ENCODE peak calls at places on chromosomes 12 and 14, in eight cellular contexts. One of them, this sample, is unnamed.

GRCh38 chr12:77049767-77050353 is 15.5 kb downstream of the E2F7 start:
- DNase-seq in mucosa of descending colon: no peak
- DNase-seq in lung: no peak
- DNase-seq in LNCaP clone FGC: peak; percentile 63
- DNase-seq in astrocyte of the cerebellum: peak; percentile 59
- DNase-seq in WERI-Rb-1: peak; percentile 25
- DNase-seq in A549: peak; percentile 50
- DNase-seq in Caco-2: no peak
- DNase-seq in this sample: peak; percentile 41

GRCh38 chr12:32577328-32577727 is 101.8 kb upstream of the DNM1L start:
- DNase-seq in mucosa of descending colon: no peak
- DNase-seq in lung: no peak
- DNase-seq in LNCaP clone FGC: no peak
- DNase-seq in astrocyte of the cerebellum: no peak
- DNase-seq in WERI-Rb-1: no peak
- DNase-seq in A549: no peak
- DNase-seq in Caco-2: no peak
- DNase-seq in this sample: no peak

GRCh38 chr14:74263181-74263580 is 23.9 kb downstream of the VSX2 start:
- DNase-seq in mucosa of descending colon: no peak
- DNase-seq in lung: no peak
- DNase-seq in LNCaP clone FGC: no peak
- DNase-seq in astrocyte of the cerebellum: no peak
- DNase-seq in WERI-Rb-1: no peak
- DNase-seq in A549: no peak
- DNase-seq in Caco-2: no peak
- DNase-seq in this sample: no peak

GRCh38 chr12:117189725-117190209 is 503 bp downstream of the FBXO21 start:
- DNase-seq in mucosa of descending colon: peak; percentile 56
- DNase-seq in lung: no peak
- DNase-seq in LNCaP clone FGC: no peak
- DNase-seq in astrocyte of the cerebellum: no peak
- DNase-seq in WERI-Rb-1: peak; percentile 29
- DNase-seq in A549: peak; percentile 69
- DNase-seq in Caco-2: no peak
- DNase-seq in this sample: peak; percentile 59

GRCh38 chr14:101174980-101175606 is 271.6 kb upstream of the RTL1 start:
- DNase-seq in mucosa of descending colon: no peak
- DNase-seq in lung: no peak
- DNase-seq in LNCaP clone FGC: no peak
- DNase-seq in astrocyte of the cerebellum: no peak
- DNase-seq in WERI-Rb-1: no peak
- DNase-seq in A549: no peak
- DNase-seq in Caco-2: no peak
- DNase-seq in this sample: peak; percentile 5

GRCh38 chr12:121711925-121712461 is 559 bp upstream of the TMEM120B start:
- DNase-seq in mucosa of descending colon: no peak
- DNase-seq in lung: peak; percentile 33
- DNase-seq in LNCaP clone FGC: peak; percentile 44
- DNase-seq in astrocyte of the cerebellum: no peak
- DNase-seq in WERI-Rb-1: peak; percentile 82
- DNase-seq in A549: peak; percentile 55
- DNase-seq in Caco-2: peak; percentile 43
- DNase-seq in this sample: no peak

GRCh38 chr12:9635014-9635413 is 27.3 kb upstream of the KLRB1 start:
- DNase-seq in mucosa of descending colon: no peak
- DNase-seq in lung: no peak
- DNase-seq in LNCaP clone FGC: no peak
- DNase-seq in astrocyte of the cerebellum: no peak
- DNase-seq in WERI-Rb-1: no peak
- DNase-seq in A549: no peak
- DNase-seq in Caco-2: no peak
- DNase-seq in this sample: no peak

GRCh38 chr14:21024668-21025373 is at the start of gene NDRG2:
- DNase-seq in mucosa of descending colon: peak; percentile 92
- DNase-seq in lung: peak; percentile 71
- DNase-seq in LNCaP clone FGC: no peak
- DNase-seq in astrocyte of the cerebellum: no peak
- DNase-seq in WERI-Rb-1: peak; percentile 91
- DNase-seq in A549: peak; percentile 49
- DNase-seq in Caco-2: peak; percentile 84
- DNase-seq in this sample: peak; percentile 82

GRCh38 chr14:34187645-34188044 is 236.8 kb upstream of the EGLN3 start:
- DNase-seq in mucosa of descending colon: no peak
- DNase-seq in lung: no peak
- DNase-seq in LNCaP clone FGC: no peak
- DNase-seq in astrocyte of the cerebellum: no peak
- DNase-seq in WERI-Rb-1: no peak
- DNase-seq in A549: no peak
- DNase-seq in Caco-2: no peak
- DNase-seq in this sample: no peak

GRCh38 chr14:26531894-26532293 is 65.9 kb downstream of the NOVA1 start:
- DNase-seq in mucosa of descending colon: no peak
- DNase-seq in lung: no peak
- DNase-seq in LNCaP clone FGC: no peak
- DNase-seq in astrocyte of the cerebellum: peak; percentile 49
- DNase-seq in WERI-Rb-1: no peak
- DNase-seq in A549: peak; percentile 14
- DNase-seq in Caco-2: no peak
- DNase-seq in this sample: no peak

GRCh38 chr14:75254901-75255300 is 23.7 kb upstream of the FOS start:
- DNase-seq in mucosa of descending colon: peak; percentile 64
- DNase-seq in lung: no peak
- DNase-seq in LNCaP clone FGC: no peak
- DNase-seq in astrocyte of the cerebellum: no peak
- DNase-seq in WERI-Rb-1: no peak
- DNase-seq in A549: no peak
- DNase-seq in Caco-2: no peak
- DNase-seq in this sample: no peak

GRCh38 chr12:124722871-124723270 is 140.8 kb downstream of the SCARB1 start:
- DNase-seq in mucosa of descending colon: no peak
- DNase-seq in lung: no peak
- DNase-seq in LNCaP clone FGC: no peak
- DNase-seq in astrocyte of the cerebellum: no peak
- DNase-seq in WERI-Rb-1: no peak
- DNase-seq in A549: no peak
- DNase-seq in Caco-2: no peak
- DNase-seq in this sample: no peak

GRCh38 chr12:77324763-77325468 is 259.5 kb upstream of the E2F7 start:
- DNase-seq in mucosa of descending colon: peak; percentile 83
- DNase-seq in lung: peak; percentile 47
- DNase-seq in LNCaP clone FGC: no peak
- DNase-seq in astrocyte of the cerebellum: no peak
- DNase-seq in WERI-Rb-1: peak; percentile 79
- DNase-seq in A549: peak; percentile 67
- DNase-seq in Caco-2: peak; percentile 56
- DNase-seq in this sample: peak; percentile 84

GRCh38 chr14:74289801-74290200 is 12.9 kb downstream of the ABCD4 start:
- DNase-seq in mucosa of descending colon: no peak
- DNase-seq in lung: no peak
- DNase-seq in LNCaP clone FGC: no peak
- DNase-seq in astrocyte of the cerebellum: no peak
- DNase-seq in WERI-Rb-1: no peak
- DNase-seq in A549: no peak
- DNase-seq in Caco-2: no peak
- DNase-seq in this sample: no peak

GRCh38 chr12:19139795-19140194 is 10.3 kb downstream of the PLEKHA5 start:
- DNase-seq in mucosa of descending colon: no peak
- DNase-seq in lung: no peak
- DNase-seq in LNCaP clone FGC: no peak
- DNase-seq in astrocyte of the cerebellum: no peak
- DNase-seq in WERI-Rb-1: no peak
- DNase-seq in A549: no peak
- DNase-seq in Caco-2: no peak
- DNase-seq in this sample: no peak

GRCh38 chr12:81797100-81797499 is 38.0 kb upstream of the PPFIA2 start:
- DNase-seq in mucosa of descending colon: no peak
- DNase-seq in lung: no peak
- DNase-seq in LNCaP clone FGC: no peak
- DNase-seq in astrocyte of the cerebellum: no peak
- DNase-seq in WERI-Rb-1: no peak
- DNase-seq in A549: peak; percentile 1
- DNase-seq in Caco-2: no peak
- DNase-seq in this sample: no peak
- TF ChIP-seq CTCF in mucosa of descending colon: no peak
- TF ChIP-seq CTCF in lung: no peak
- TF ChIP-seq CTCF in LNCaP clone FGC: no peak
- TF ChIP-seq CTCF in astrocyte of the cerebellum: peak; percentile 45
- TF ChIP-seq CTCF in WERI-Rb-1: peak; percentile 21
- TF ChIP-seq CTCF in A549: peak; percentile 19
- TF ChIP-seq CTCF in Caco-2: peak; percentile 39
- TF ChIP-seq CTCF in this sample: no peak

GRCh38 chr12:106247731-106248176 is at the start of gene CKAP4:
- DNase-seq in mucosa of descending colon: peak; percentile 87
- DNase-seq in lung: peak; percentile 73
- DNase-seq in LNCaP clone FGC: no peak
- DNase-seq in astrocyte of the cerebellum: no peak
- DNase-seq in WERI-Rb-1: peak; percentile 71
- DNase-seq in A549: peak; percentile 65
- DNase-seq in Caco-2: peak; percentile 62
- DNase-seq in this sample: peak; percentile 86

GRCh38 chr12:106248177-106248848 is 493 bp upstream of the CKAP4 start:
- DNase-seq in mucosa of descending colon: peak; percentile 78
- DNase-seq in lung: peak; percentile 63
- DNase-seq in LNCaP clone FGC: no peak
- DNase-seq in astrocyte of the cerebellum: no peak
- DNase-seq in WERI-Rb-1: peak; percentile 25
- DNase-seq in A549: peak; percentile 67
- DNase-seq in Caco-2: peak; percentile 53
- DNase-seq in this sample: peak; percentile 53

GRCh38 chr12:106245767-106246166 is 2.1 kb downstream of the CKAP4 start:
- DNase-seq in mucosa of descending colon: peak; percentile 85
- DNase-seq in lung: peak; percentile 78
- DNase-seq in LNCaP clone FGC: no peak
- DNase-seq in astrocyte of the cerebellum: no peak
- DNase-seq in WERI-Rb-1: no peak
- DNase-seq in A549: peak; percentile 64
- DNase-seq in Caco-2: no peak
- DNase-seq in this sample: no peak

GRCh38 chr12:106248849-106249371 is 1.1 kb upstream of the CKAP4 start:
- DNase-seq in mucosa of descending colon: peak; percentile 42
- DNase-seq in lung: no peak
- DNase-seq in LNCaP clone FGC: no peak
- DNase-seq in astrocyte of the cerebellum: no peak
- DNase-seq in WERI-Rb-1: no peak
- DNase-seq in A549: no peak
- DNase-seq in Caco-2: no peak
- DNase-seq in this sample: no peak

GRCh38 chr12:106246891-106247730 is 709 bp downstream of the CKAP4 start:
- DNase-seq in mucosa of descending colon: peak; percentile 77
- DNase-seq in lung: peak; percentile 60
- DNase-seq in LNCaP clone FGC: no peak
- DNase-seq in astrocyte of the cerebellum: no peak
- DNase-seq in WERI-Rb-1: peak; percentile 56
- DNase-seq in A549: peak; percentile 67
- DNase-seq in Caco-2: peak; percentile 55
- DNase-seq in this sample: peak; percentile 78
- TF ChIP-seq CTCF in mucosa of descending colon: no peak
- TF ChIP-seq CTCF in lung: no peak
- TF ChIP-seq CTCF in LNCaP clone FGC: peak; percentile 4
- TF ChIP-seq CTCF in astrocyte of the cerebellum: no peak
- TF ChIP-seq CTCF in WERI-Rb-1: no peak
- TF ChIP-seq CTCF in A549: no peak
- TF ChIP-seq CTCF in Caco-2: no peak
- TF ChIP-seq CTCF in this sample: no peak

DNA sequence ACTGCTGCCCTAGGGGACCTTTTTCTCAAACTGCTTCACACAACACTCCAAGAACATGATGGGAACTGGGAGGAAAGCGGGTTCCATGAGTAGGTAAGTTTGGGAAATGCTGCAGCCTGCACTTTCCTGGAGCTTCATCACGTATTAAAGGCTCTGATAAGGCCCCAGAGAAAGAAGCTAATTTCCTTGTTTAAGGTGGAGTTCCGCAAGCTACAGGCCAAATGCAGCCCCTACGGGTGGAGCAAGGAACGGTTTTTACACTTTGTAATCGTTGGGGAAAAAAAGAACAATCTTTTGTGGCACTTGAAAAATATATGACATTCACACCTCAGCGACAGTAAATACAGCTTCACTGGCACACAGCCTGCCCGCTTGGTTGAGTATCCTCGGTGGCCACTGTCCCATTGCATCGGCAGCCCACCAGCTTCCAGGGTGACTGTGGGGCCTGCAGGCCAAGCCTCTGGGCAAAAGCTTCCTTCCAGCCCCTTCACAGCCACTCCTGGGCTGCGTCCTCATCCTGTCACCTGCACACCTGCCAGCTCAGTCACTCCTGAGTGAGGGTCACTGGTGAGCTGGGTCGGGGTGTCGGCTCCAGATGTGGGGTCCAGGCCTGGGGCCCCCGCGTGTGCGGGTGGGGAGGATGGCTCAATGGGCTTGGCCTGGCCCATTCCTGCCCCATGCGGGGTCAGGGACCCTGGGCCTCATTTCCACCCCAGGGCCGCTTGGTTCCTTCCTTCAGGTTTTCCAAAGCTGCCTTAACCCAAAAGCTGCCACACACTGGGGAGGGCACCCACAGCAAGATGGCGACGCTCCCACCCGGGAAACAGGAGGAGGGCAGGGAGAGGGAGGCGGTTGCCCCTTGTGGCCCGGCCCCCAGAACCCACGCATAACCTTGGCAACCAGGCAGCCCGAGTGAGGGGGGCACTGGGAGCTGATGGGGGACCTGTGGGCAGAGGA is 2.4 kb downstream of the AMN start:
- DNase-seq in mucosa of descending colon: no peak
- DNase-seq in lung: no peak
- DNase-seq in LNCaP clone FGC: no peak
- DNase-seq in astrocyte of the cerebellum: no peak
- DNase-seq in WERI-Rb-1: no peak
- DNase-seq in A549: no peak
- DNase-seq in Caco-2: no peak
- DNase-seq in this sample: no peak
- TF ChIP-seq CTCF in mucosa of descending colon: no peak
- TF ChIP-seq CTCF in lung: no peak
- TF ChIP-seq CTCF in LNCaP clone FGC: no peak
- TF ChIP-seq CTCF in astrocyte of the cerebellum: peak; percentile 29
- TF ChIP-seq CTCF in WERI-Rb-1: peak; percentile 10
- TF ChIP-seq CTCF in A549: no peak
- TF ChIP-seq CTCF in Caco-2: no peak
- TF ChIP-seq CTCF in this sample: no peak

DNA sequence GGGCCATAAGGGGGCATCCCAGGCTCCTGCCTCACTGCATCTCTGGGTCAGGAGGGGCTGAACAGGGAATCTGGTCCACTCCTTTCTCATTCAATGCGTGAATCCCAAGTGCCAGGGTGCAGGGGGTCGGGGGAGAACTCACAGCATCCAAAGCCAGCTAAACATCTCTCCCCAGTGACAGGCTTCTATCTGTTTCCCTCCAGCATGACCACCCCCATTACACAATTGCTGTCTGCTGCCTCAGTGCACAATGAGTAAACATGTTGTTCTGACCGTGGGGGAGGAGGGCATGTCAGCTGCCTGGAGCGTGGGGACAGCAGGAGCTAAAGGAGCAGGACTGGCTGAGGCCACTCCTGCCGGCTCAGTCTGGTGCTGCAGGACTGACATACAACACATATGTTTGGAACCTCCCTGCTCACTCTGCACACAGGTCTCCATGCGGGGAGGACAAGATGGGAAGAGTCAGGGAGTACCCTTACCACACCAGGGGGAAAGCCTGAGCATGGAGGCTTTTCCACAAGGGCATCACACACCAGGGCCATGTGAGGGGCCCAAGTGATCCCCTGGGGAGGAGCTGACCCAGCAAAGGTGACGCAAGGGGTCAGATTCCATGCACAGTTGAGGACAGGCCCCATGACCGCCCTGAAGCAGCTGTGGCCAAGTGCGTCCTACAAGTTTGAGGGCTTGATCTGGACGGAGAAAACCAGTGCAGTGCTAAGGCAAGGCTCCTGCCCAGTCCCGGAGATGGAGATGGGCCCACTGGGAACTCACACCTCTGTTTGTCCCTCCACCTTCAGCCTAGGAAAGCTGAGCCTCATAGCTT is 1.4 kb downstream of the TNS2 start:
- DNase-seq in mucosa of descending colon: peak; percentile 50
- DNase-seq in lung: peak; percentile 68
- DNase-seq in LNCaP clone FGC: no peak
- DNase-seq in astrocyte of the cerebellum: no peak
- DNase-seq in WERI-Rb-1: peak; percentile 46
- DNase-seq in A549: no peak
- DNase-seq in Caco-2: peak; percentile 56
- DNase-seq in this sample: no peak
- TF ChIP-seq CTCF in mucosa of descending colon: no peak
- TF ChIP-seq CTCF in lung: no peak
- TF ChIP-seq CTCF in LNCaP clone FGC: no peak
- TF ChIP-seq CTCF in astrocyte of the cerebellum: peak; percentile 15
- TF ChIP-seq CTCF in WERI-Rb-1: no peak
- TF ChIP-seq CTCF in A549: no peak
- TF ChIP-seq CTCF in Caco-2: no peak
- TF ChIP-seq CTCF in this sample: no peak

This sample was measured in GM13976.